ENCODE peak calls at places on chromosomes 12 and 14, in seven cellular contexts. D is OCI-M1; T is T-helper 9 cell; U is stimulated activated CD8-positive, alpha-beta memory T cell treated with anti-CD3 and anti-CD28 coated beads, Interleukin-4, amount 100 ng/mL, for 1 hour; B is body of pancreas; S is neural crest cell; Q is activated T-cell treated with anti-CD3 and anti-CD28 coated beads for 1 hour. Y is an unnamed sample.

GRCh38 chr14:75461755-75462349 is 34.0 kb downstream of the JDP2 start:
- DNase-seq in U (no peak), D (no peak), S (no peak), Q (no peak), T (no peak), B (no peak), Y (no peak)

GRCh38 chr14:93959239-93960107 is 16.9 kb downstream of the ASB2 start:
- DNase-seq in B (peak; percentile 47), T (peak; percentile 87), S (no peak), U (peak; percentile 74), D (peak; percentile 23), Q (peak; percentile 81), Y (peak; percentile 54)

GRCh38 chr14:105857816-105858675 is 331.7 kb downstream of the TMEM121 start:
- DNase-seq in B (peak; percentile 8), S (no peak), U (no peak), D (peak; percentile 29), T (no peak), Q (no peak), Y (peak; percentile 21)

GRCh38 chr14:53306926-53307325 is 153.8 kb upstream of the DDHD1 start:
- DNase-seq in D (peak; percentile 61), Q (no peak), S (peak; percentile 57), U (no peak), T (no peak), B (no peak), Y (peak; percentile 13)

GRCh38 chr12:89936631-89937030 is 228.0 kb upstream of the ATP2B1 start:
- DNase-seq in B (no peak), S (no peak), T (no peak), Q (no peak), U (no peak), D (no peak), Y (no peak)

GRCh38 chr12:46266382-46266791 is 2.5 kb downstream of the SLC38A1 start:
- DNase-seq in S (no peak), B (no peak), U (peak; percentile 6), Q (peak; percentile 26), D (no peak), T (peak; percentile 26), Y (peak; percentile 60)

GRCh38 chr12:79408665-79409064 is 282.1 kb downstream of the PAWR start:
- DNase-seq in D (no peak), B (no peak), S (no peak), U (no peak), Q (no peak), T (no peak), Y (no peak)

GRCh38 chr12:67362526-67362925 is 93.4 kb downstream of the CAND1 start:
- DNase-seq in S (no peak), D (peak; percentile 53), Q (no peak), U (no peak), T (no peak), B (no peak), Y (peak; percentile 22)

GRCh38 chr12:98698603-98699463 is 53.7 kb downstream of the APAF1 start:
- DNase-seq in U (no peak), Q (no peak), D (peak; percentile 79), S (no peak), B (peak; percentile 71), T (no peak), Y (peak; percentile 74)

GRCh38 chr12:50788562-50788961 is 24.7 kb downstream of the ATF1 start:
- DNase-seq in Q (no peak), B (no peak), U (no peak), S (no peak), T (no peak), D (no peak), Y (no peak)

GRCh38 chr12:57739387-57739786 is 845 bp upstream of the AGAP2 start:
- DNase-seq in S (no peak), T (no peak), B (no peak), D (no peak), Q (no peak), U (no peak), Y (no peak)

GRCh38 chr12:98211914-98212695 is 303.3 kb upstream of the TMPO start:
- DNase-seq in Q (no peak), U (no peak), T (no peak), B (no peak), D (no peak), S (no peak), Y (no peak)

GRCh38 chr14:101001311-101002069 is 98.0 kb upstream of the RTL1 start:
- DNase-seq in D (no peak), Q (no peak), T (no peak), U (no peak), S (no peak), B (no peak), Y (no peak)

GRCh38 chr12:46318037-46318436 is 49.2 kb upstream of the SLC38A1 start:
- DNase-seq in B (no peak), U (no peak), Q (no peak), T (no peak), D (no peak), S (no peak), Y (no peak)

GRCh38 chr14:74841230-74842207 is 34.4 kb downstream of the PROX2 start:
- DNase-seq in B (no peak), Q (no peak), S (no peak), T (no peak), U (no peak), D (peak; percentile 28), Y (peak; percentile 38)

GRCh38 chr12:67077617-67078016 is 191.5 kb upstream of the CAND1 start:
- DNase-seq in Q (no peak), B (no peak), U (no peak), T (no peak), S (no peak), D (no peak), Y (no peak)

GRCh38 chr12:65419284-65420072 is 141.0 kb downstream of the MSRB3 start:
- DNase-seq in Q (no peak), D (peak; percentile 15), B (no peak), U (no peak), T (no peak), S (no peak), Y (no peak)

GRCh38 chr12:24904871-24905270 is 44.0 kb downstream of the BCAT1 start:
- DNase-seq in Q (no peak), D (no peak), U (no peak), S (no peak), T (no peak), B (no peak), Y (no peak)

GRCh38 chr12:68203460-68203875 is 22.1 kb downstream of the IL26 start:
- DNase-seq in U (no peak), Q (no peak), S (no peak), D (peak; percentile 6), B (no peak), T (no peak), Y (no peak)

GRCh38 chr14:37597538-37598084 is 2.2 kb downstream of the TTC6 start:
- DNase-seq in T (no peak), S (no peak), Q (no peak), U (no peak), B (peak; percentile 29), D (no peak), Y (no peak)

GRCh38 chr14:83372271-83372670 is 1838.6 kb upstream of the SEL1L start:
- DNase-seq in S (no peak), T (no peak), D (peak; percentile 27), B (no peak), Q (no peak), U (no peak), Y (no peak)

GRCh38 chr12:30825341-30825740 is 70.6 kb upstream of the CAPRIN2 start:
- DNase-seq in T (no peak), U (no peak), Q (no peak), B (no peak), D (no peak), S (no peak), Y (no peak)

GRCh38 chr14:103529383-103530365 is 678 bp downstream of the TRMT61A start:
- DNase-seq in T (no peak), S (no peak), B (no peak), Q (no peak), D (no peak), U (no peak), Y (no peak)

GRCh38 chr12:3199551-3200031 is 122.4 kb downstream of the TSPAN9 start:
- DNase-seq in D (no peak), Q (no peak), T (no peak), U (no peak), S (peak; percentile 33), B (no peak), Y (no peak)

GRCh38 chr14:64337901-64338615 is 43.9 kb upstream of the ESR2 start:
- DNase-seq in D (peak; percentile 70), S (peak; percentile 48), Q (no peak), U (peak; percentile 17), B (peak; percentile 64), T (no peak), Y (peak; percentile 73)

GRCh38 chr12:77679701-77680100 is 151.0 kb upstream of the NAV3 start:
- DNase-seq in D (no peak), B (no peak), Q (no peak), U (no peak), S (no peak), T (no peak), Y (no peak)

GRCh38 chr14:76827696-76828301 is 1.6 kb downstream of the LRRC74A start:
- DNase-seq in B (peak; percentile 49), U (no peak), T (no peak), D (no peak), Q (no peak), S (no peak), Y (no peak)

GRCh38 chr12:112327209-112327930 is 54.9 kb downstream of the HECTD4 start:
- DNase-seq in T (no peak), Q (no peak), B (no peak), S (no peak), D (no peak), U (no peak), Y (no peak)

Y was measured in KBM-7.